ENCODE peak calls at places on chromosome 15, in six cellular contexts. One of them, this sample, is unnamed.
A peak's percentile ranks its signal among the peaks of the same experiment; 100 is the strongest.

GRCh38 chr15:70763950-70764730 is 782 bp upstream of the UACA start:
- DNase-seq in left ventricle myocardium inferior: no peak
- DNase-seq in heart right ventricle: no peak
- DNase-seq in neural progenitor cell: peak; percentile 24
- DNase-seq in hepatocyte: peak; percentile 29
- DNase-seq in IMR-90: no peak
- DNase-seq in this sample: no peak

GRCh38 chr15:70154440-70155347 is 57.0 kb upstream of the TLE3 start:
- DNase-seq in left ventricle myocardium inferior: peak; percentile 40
- DNase-seq in heart right ventricle: peak; percentile 36
- DNase-seq in hepatocyte: peak; percentile 82
- DNase-seq in IMR-90: peak; percentile 46
- DNase-seq in neural progenitor cell: peak; percentile 46
- DNase-seq in this sample: no peak

GRCh38 chr15:48802867-48803266 is 8.0 kb downstream of the CEP152 start:
- DNase-seq in neural progenitor cell: no peak
- DNase-seq in IMR-90: peak; percentile 97
- DNase-seq in hepatocyte: peak; percentile 21
- DNase-seq in left ventricle myocardium inferior: no peak
- DNase-seq in heart right ventricle: no peak
- DNase-seq in this sample: no peak

GRCh38 chr15:63043391-63044076 is 987 bp downstream of the TPM1 start:
- DNase-seq in IMR-90: no peak
- DNase-seq in heart right ventricle: peak; percentile 42
- DNase-seq in hepatocyte: peak; percentile 32
- DNase-seq in left ventricle myocardium inferior: peak; percentile 34
- DNase-seq in neural progenitor cell: peak; percentile 40
- DNase-seq in this sample: no peak

GRCh38 chr15:48962662-48963523 is 826 bp downstream of the SHC4 start:
- DNase-seq in IMR-90: peak; percentile 61
- DNase-seq in hepatocyte: peak; percentile 54
- DNase-seq in heart right ventricle: peak; percentile 31
- DNase-seq in left ventricle myocardium inferior: peak; percentile 43
- DNase-seq in neural progenitor cell: peak; percentile 61
- DNase-seq in this sample: no peak

GRCh38 chr15:98981851-98982722 is 25.5 kb downstream of the PGPEP1L start:
- DNase-seq in hepatocyte: no peak
- DNase-seq in left ventricle myocardium inferior: no peak
- DNase-seq in IMR-90: peak; percentile 67
- DNase-seq in heart right ventricle: no peak
- DNase-seq in neural progenitor cell: no peak
- DNase-seq in this sample: no peak

GRCh38 chr15:59280855-59281254 is 74.2 kb downstream of the LDHAL6B start:
- DNase-seq in heart right ventricle: no peak
- DNase-seq in hepatocyte: no peak
- DNase-seq in neural progenitor cell: no peak
- DNase-seq in left ventricle myocardium inferior: no peak
- DNase-seq in IMR-90: no peak
- DNase-seq in this sample: no peak

GRCh38 chr15:70158309-70158995 is 60.7 kb upstream of the TLE3 start:
- DNase-seq in IMR-90: no peak
- DNase-seq in neural progenitor cell: no peak
- DNase-seq in heart right ventricle: no peak
- DNase-seq in left ventricle myocardium inferior: no peak
- DNase-seq in hepatocyte: no peak
- DNase-seq in this sample: no peak

GRCh38 chr15:85667491-85668424 is 127.0 kb downstream of the KLHL25 start:
- DNase-seq in hepatocyte: peak; percentile 85
- DNase-seq in left ventricle myocardium inferior: no peak
- DNase-seq in neural progenitor cell: no peak
- DNase-seq in IMR-90: peak; percentile 99
- DNase-seq in heart right ventricle: no peak
- DNase-seq in this sample: no peak

GRCh38 chr15:51966192-51966591 is 5.4 kb downstream of the LEO1 start:
- DNase-seq in heart right ventricle: no peak
- DNase-seq in left ventricle myocardium inferior: no peak
- DNase-seq in IMR-90: peak; percentile 28
- DNase-seq in neural progenitor cell: no peak
- DNase-seq in hepatocyte: no peak
- DNase-seq in this sample: no peak

GRCh38 chr15:75694241-75695182 is 18.1 kb downstream of the CSPG4 start:
- DNase-seq in hepatocyte: peak; percentile 90
- DNase-seq in heart right ventricle: peak; percentile 75
- DNase-seq in IMR-90: peak; percentile 99
- DNase-seq in left ventricle myocardium inferior: peak; percentile 76
- DNase-seq in neural progenitor cell: peak; percentile 79
- DNase-seq in this sample: peak; percentile 67

GRCh38 chr15:85382942-85383341 is 2.5 kb downstream of the AKAP13 start:
- DNase-seq in IMR-90: no peak
- DNase-seq in heart right ventricle: no peak
- DNase-seq in neural progenitor cell: no peak
- DNase-seq in hepatocyte: no peak
- DNase-seq in left ventricle myocardium inferior: no peak
- DNase-seq in this sample: no peak

GRCh38 chr15:85452436-85452835 is 72.0 kb downstream of the AKAP13 start:
- DNase-seq in hepatocyte: no peak
- DNase-seq in IMR-90: no peak
- DNase-seq in neural progenitor cell: no peak
- DNase-seq in heart right ventricle: no peak
- DNase-seq in left ventricle myocardium inferior: no peak
- DNase-seq in this sample: no peak

GRCh38 chr15:65087873-65088642 is 11.5 kb downstream of the KBTBD13 start:
- DNase-seq in IMR-90: no peak
- DNase-seq in heart right ventricle: peak; percentile 69
- DNase-seq in hepatocyte: no peak
- DNase-seq in neural progenitor cell: no peak
- DNase-seq in left ventricle myocardium inferior: peak; percentile 70
- DNase-seq in this sample: no peak

GRCh38 chr15:48040166-48040817 is 80.5 kb upstream of the SLC24A5 start:
- DNase-seq in IMR-90: peak; percentile 9
- DNase-seq in left ventricle myocardium inferior: no peak
- DNase-seq in neural progenitor cell: peak; percentile 34
- DNase-seq in heart right ventricle: no peak
- DNase-seq in hepatocyte: peak; percentile 57
- DNase-seq in this sample: no peak

GRCh38 chr15:91940466-91941381 is 87.2 kb downstream of the SLCO3A1 start:
- DNase-seq in heart right ventricle: no peak
- DNase-seq in hepatocyte: no peak
- DNase-seq in IMR-90: no peak
- DNase-seq in left ventricle myocardium inferior: no peak
- DNase-seq in neural progenitor cell: no peak
- DNase-seq in this sample: no peak

GRCh38 chr15:96574766-96575165 is 244.3 kb downstream of the NR2F2 start:
- DNase-seq in heart right ventricle: no peak
- DNase-seq in hepatocyte: no peak
- DNase-seq in neural progenitor cell: no peak
- DNase-seq in IMR-90: no peak
- DNase-seq in left ventricle myocardium inferior: no peak
- DNase-seq in this sample: no peak

GRCh38 chr15:39553947-39554731 is 26.7 kb upstream of the THBS1 start:
- DNase-seq in IMR-90: no peak
- DNase-seq in heart right ventricle: no peak
- DNase-seq in neural progenitor cell: no peak
- DNase-seq in hepatocyte: no peak
- DNase-seq in left ventricle myocardium inferior: no peak
- DNase-seq in this sample: no peak

GRCh38 chr15:68843425-68844311 is 23.0 kb upstream of the ANP32A start:
- DNase-seq in IMR-90: no peak
- DNase-seq in heart right ventricle: peak; percentile 15
- DNase-seq in left ventricle myocardium inferior: no peak
- DNase-seq in hepatocyte: peak; percentile 23
- DNase-seq in neural progenitor cell: peak; percentile 80
- DNase-seq in this sample: no peak

GRCh38 chr15:43118829-43119228 is 13.0 kb upstream of the UBR1 start:
- DNase-seq in hepatocyte: no peak
- DNase-seq in heart right ventricle: no peak
- DNase-seq in left ventricle myocardium inferior: no peak
- DNase-seq in IMR-90: no peak
- DNase-seq in neural progenitor cell: no peak
- DNase-seq in this sample: no peak

GRCh38 chr15:26736502-26737248 is 36.2 kb downstream of the GABRB3 start:
- DNase-seq in heart right ventricle: no peak
- DNase-seq in left ventricle myocardium inferior: no peak
- DNase-seq in neural progenitor cell: no peak
- DNase-seq in IMR-90: no peak
- DNase-seq in hepatocyte: no peak
- DNase-seq in this sample: no peak

GRCh38 chr15:59262316-59262715 is 55.7 kb downstream of the LDHAL6B start:
- DNase-seq in left ventricle myocardium inferior: no peak
- DNase-seq in IMR-90: no peak
- DNase-seq in neural progenitor cell: no peak
- DNase-seq in heart right ventricle: no peak
- DNase-seq in hepatocyte: no peak
- DNase-seq in this sample: no peak

GRCh38 chr15:77555232-77555631 is 77.5 kb downstream of the LINGO1 start:
- DNase-seq in heart right ventricle: no peak
- DNase-seq in neural progenitor cell: no peak
- DNase-seq in IMR-90: no peak
- DNase-seq in hepatocyte: no peak
- DNase-seq in left ventricle myocardium inferior: no peak
- DNase-seq in this sample: no peak
- H3K4me1 ChIP-seq in heart right ventricle: no peaks in the 10 kb centered on the region
- H3K4me1 ChIP-seq in neural progenitor cell: peaks cover 37% of the 10 kb centered on the region
- H3K4me1 ChIP-seq in IMR-90: no peaks in the 10 kb centered on the region
- H3K4me1 ChIP-seq in hepatocyte: peaks cover 12% of the 10 kb centered on the region
- H3K4me1 ChIP-seq in left ventricle myocardium inferior: peaks cover 8% of the 10 kb centered on the region
- H3K4me1 ChIP-seq in this sample: no peaks in the 10 kb centered on the region

DNA sequence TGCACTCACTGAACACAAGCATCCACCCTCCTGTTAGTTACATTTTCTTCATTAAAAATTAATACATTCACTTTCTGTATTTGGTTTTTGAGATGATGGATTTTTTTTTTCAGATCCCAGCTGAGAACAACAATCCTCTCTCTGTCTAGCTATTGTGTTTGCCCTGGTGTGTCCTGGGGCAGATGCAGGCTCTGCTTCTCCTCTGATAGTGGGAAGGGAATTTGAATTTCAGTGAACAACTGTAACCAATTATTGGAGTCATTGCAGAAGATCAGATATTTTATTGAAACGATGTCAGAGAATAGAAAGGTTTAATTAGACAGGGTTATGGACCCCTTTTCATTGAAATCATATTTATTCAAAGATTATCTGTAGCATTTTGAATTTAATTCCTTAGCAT is 33.1 kb upstream of the RYR3 start:
- DNase-seq in left ventricle myocardium inferior: no peak
- DNase-seq in IMR-90: no peak
- DNase-seq in heart right ventricle: no peak
- DNase-seq in hepatocyte: no peak
- DNase-seq in neural progenitor cell: no peak
- DNase-seq in this sample: no peak
- H3K27me3 ChIP-seq in left ventricle myocardium inferior: peaks cover 7% of the 10 kb centered on the region
- H3K27me3 ChIP-seq in IMR-90: peaks cover 2% of the 10 kb centered on the region
- H3K27me3 ChIP-seq in heart right ventricle: peaks cover 6% of the 10 kb centered on the region
- H3K27me3 ChIP-seq in hepatocyte: no peaks in the 10 kb centered on the region
- H3K27me3 ChIP-seq in neural progenitor cell: no peaks in the 10 kb centered on the region
- H3K27me3 ChIP-seq in this sample: peaks cover 11% of the 10 kb centered on the region

GRCh38 chr15:60787737-60788513 is 309.0 kb upstream of the ICE2 start:
- DNase-seq in neural progenitor cell: no peak
- DNase-seq in heart right ventricle: no peak
- DNase-seq in left ventricle myocardium inferior: no peak
- DNase-seq in IMR-90: no peak
- DNase-seq in hepatocyte: no peak
- DNase-seq in this sample: no peak
- TF ChIP-seq CTCF in neural progenitor cell: peak; percentile 50
- TF ChIP-seq CTCF in heart right ventricle: peak; percentile 29
- TF ChIP-seq CTCF in left ventricle myocardium inferior: peak; percentile 38
- TF ChIP-seq CTCF in IMR-90: peak; percentile 31
- TF ChIP-seq CTCF in hepatocyte: no peak
- TF ChIP-seq CTCF in this sample: no peak

GRCh38 chr15:50044406-50044805 is 74.6 kb downstream of the ATP8B4 start:
- DNase-seq in IMR-90: no peak
- DNase-seq in heart right ventricle: no peak
- DNase-seq in left ventricle myocardium inferior: no peak
- DNase-seq in neural progenitor cell: no peak
- DNase-seq in hepatocyte: no peak
- DNase-seq in this sample: no peak
- H3K4me1 ChIP-seq in IMR-90: peaks cover 5% of the 10 kb centered on the region
- H3K4me1 ChIP-seq in heart right ventricle: no peaks in the 10 kb centered on the region
- H3K4me1 ChIP-seq in left ventricle myocardium inferior: no peaks in the 10 kb centered on the region
- H3K4me1 ChIP-seq in neural progenitor cell: no peaks in the 10 kb centered on the region
- H3K4me1 ChIP-seq in hepatocyte: no peaks in the 10 kb centered on the region
- H3K4me1 ChIP-seq in this sample: no peaks in the 10 kb centered on the region

DNA sequence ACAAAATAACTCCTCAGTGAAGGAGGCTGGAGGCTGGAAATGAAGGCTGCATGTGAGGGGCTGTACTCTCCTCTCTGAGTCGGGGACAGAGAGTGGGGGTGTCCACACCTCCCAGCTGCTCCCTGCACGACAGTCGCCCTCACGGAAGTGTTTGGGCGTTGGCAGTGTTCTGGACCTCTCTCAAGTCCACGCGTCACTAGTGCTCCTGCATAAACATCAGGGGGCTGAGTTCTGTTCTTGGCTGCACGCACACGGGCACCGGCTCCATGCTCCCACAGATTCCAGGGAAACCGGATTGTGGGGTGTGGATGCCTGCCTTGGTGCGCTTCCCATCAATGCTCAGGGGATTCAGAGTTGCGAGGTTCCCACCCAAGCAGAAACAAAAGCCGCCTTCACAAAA is 7.4 kb downstream of the RASGRF1 start:
- DNase-seq in hepatocyte: no peak
- DNase-seq in left ventricle myocardium inferior: no peak
- DNase-seq in neural progenitor cell: no peak
- DNase-seq in IMR-90: no peak
- DNase-seq in heart right ventricle: no peak
- DNase-seq in this sample: no peak
- H3K27me3 ChIP-seq in hepatocyte: peaks cover 57% of the 10 kb centered on the region
- H3K27me3 ChIP-seq in left ventricle myocardium inferior: peaks cover 55% of the 10 kb centered on the region
- H3K27me3 ChIP-seq in neural progenitor cell: peaks cover 61% of the 10 kb centered on the region
- H3K27me3 ChIP-seq in IMR-90: peaks cover 27% of the 10 kb centered on the region
- H3K27me3 ChIP-seq in heart right ventricle: peaks cover 48% of the 10 kb centered on the region
- H3K27me3 ChIP-seq in this sample: no peaks in the 10 kb centered on the region